ENCODE peak calls at places on chromosome 9, in ten cellular contexts. I is IMR-90; V is kidney epithelial cell; K is GM12878; Q is fibroblast of lung; L is thoracic aorta; F is adipocyte; E is spleen; P is CD4-positive, alpha-beta T cell; M is transverse colon. H is an unnamed sample.
A peak's percentile ranks its signal among the peaks of the same experiment; 100 is the strongest.

GRCh38 chr9:4849364-4849763 is 56.6 kb downstream of the RCL1 start:
- DNase-seq in I (no peak), V (no peak), K (no peak), Q (no peak), L (no peak), F (no peak), E (no peak), P (no peak), M (no peak), H (no peak)

GRCh38 chr9:99020786-99021436 is 77.2 kb downstream of the COL15A1 start:
- DNase-seq in I (no peak), V (no peak), K (no peak), Q (no peak), L (no peak), F (no peak), E (no peak), P (no peak), M (no peak), H (no peak)

GRCh38 chr9:118630931-118631595 is 738.2 kb downstream of the BRINP1 start:
- DNase-seq in I (no peak), V (no peak), K (no peak), Q (no peak), L (no peak), F (no peak), E (no peak), P (no peak), M (no peak), H (no peak)

GRCh38 chr9:9949948-9950347 is 662.9 kb downstream of the PTPRD start:
- DNase-seq in I (no peak), V (no peak), K (no peak), Q (no peak), L (no peak), F (no peak), E (no peak), P (no peak), M (no peak), H (no peak)

GRCh38 chr9:92501671-92502393 is 19.5 kb upstream of the ASPN start:
- DNase-seq in I (peak; percentile 51), V (no peak), K (no peak), Q (peak; percentile 41), L (peak; percentile 25), F (peak; percentile 74), E (no peak), P (no peak), M (peak; percentile 26), H (peak; percentile 57)

GRCh38 chr9:117184173-117184572 is 230.7 kb downstream of the ASTN2 start:
- DNase-seq in I (no peak), V (no peak), K (no peak), Q (no peak), L (no peak), F (no peak), E (no peak), P (no peak), M (no peak), H (no peak)

GRCh38 chr9:83385317-83385716 is 152.9 kb downstream of the FRMD3 start:
- DNase-seq in I (no peak), V (no peak), K (no peak), Q (no peak), L (no peak), F (peak; percentile 27), E (no peak), P (no peak), M (no peak), H (no peak)

GRCh38 chr9:110283736-110284135 is 27.4 kb upstream of the TXN start:
- DNase-seq in I (no peak), V (no peak), K (no peak), Q (no peak), L (no peak), F (no peak), E (no peak), P (no peak), M (no peak), H (peak; percentile 55)

GRCh38 chr9:134056483-134057310 is 11.1 kb downstream of the BRD3 start:
- DNase-seq in I (no peak), V (no peak), K (no peak), Q (no peak), L (no peak), F (no peak), E (no peak), P (no peak), M (peak; percentile 12), H (no peak)

GRCh38 chr9:71552480-71552879 is 215.8 kb downstream of the CEMIP2 start:
- DNase-seq in I (no peak), V (no peak), K (no peak), Q (no peak), L (no peak), F (no peak), E (no peak), P (no peak), M (no peak), H (peak; percentile 5)

GRCh38 chr9:129885018-129885669 is 49.9 kb downstream of the USP20 start:
- DNase-seq in I (no peak), V (no peak), K (peak; percentile 20), Q (no peak), L (no peak), F (peak; percentile 12), E (peak; percentile 92), P (peak; percentile 32), M (peak; percentile 72), H (no peak)

GRCh38 chr9:84371737-84372136 is 31.2 kb upstream of the SLC28A3 start:
- DNase-seq in I (peak; percentile 82), V (peak; percentile 44), K (no peak), Q (peak; percentile 91), L (no peak), F (peak; percentile 98), E (no peak), P (no peak), M (no peak), H (peak; percentile 54)

GRCh38 chr9:13278368-13279246 is 885 bp downstream of the MPDZ start:
- DNase-seq in I (peak; percentile 74), V (no peak), K (no peak), Q (peak; percentile 67), L (peak; percentile 5), F (peak; percentile 80), E (peak; percentile 74), P (no peak), M (peak; percentile 24), H (peak; percentile 69)

GRCh38 chr9:133604214-133604613 is 5.0 kb downstream of the FAM163B start:
- DNase-seq in I (no peak), V (no peak), K (no peak), Q (no peak), L (no peak), F (no peak), E (no peak), P (peak; percentile 29), M (no peak), H (no peak)

DNA sequence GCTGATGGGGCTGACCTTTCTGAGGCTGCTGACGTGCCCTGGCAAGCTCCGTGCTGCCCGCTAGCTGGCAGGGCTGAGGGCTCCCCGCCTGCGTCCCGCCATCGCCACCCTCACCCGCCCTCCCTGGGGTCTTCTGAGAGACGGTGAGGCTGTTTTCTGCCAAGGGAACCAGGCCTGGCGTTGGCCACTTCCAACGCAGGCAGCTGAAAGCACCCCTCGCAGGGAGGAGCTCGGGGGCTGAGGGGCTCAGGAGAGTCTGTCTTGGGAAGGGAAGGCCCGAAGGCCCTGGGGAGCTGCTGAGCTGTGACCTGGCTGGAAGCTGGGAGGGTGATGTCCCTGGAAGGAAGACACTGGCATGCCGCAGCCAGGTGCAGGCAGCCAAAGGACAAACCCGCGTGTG is 9.8 kb upstream of the TMEM250 start:
- DNase-seq in I (no peak), V (no peak), K (no peak), Q (no peak), L (no peak), F (no peak), E (no peak), P (no peak), M (no peak), H (no peak)
- H3K27me3 ChIP-seq in I (peaks cover 79% of the 10 kb centered on the region), V (peaks cover 60% of the 10 kb centered on the region), K (peaks cover 2% of the 10 kb centered on the region), Q (peaks cover 45% of the 10 kb centered on the region), L (peaks cover 2% of the 10 kb centered on the region), F (peaks cover 82% of the 10 kb centered on the region), E (peaks cover 22% of the 10 kb centered on the region), P (peaks cover 16% of the 10 kb centered on the region), M (peaks cover 62% of the 10 kb centered on the region), H (no peaks in the 10 kb centered on the region)

DNA sequence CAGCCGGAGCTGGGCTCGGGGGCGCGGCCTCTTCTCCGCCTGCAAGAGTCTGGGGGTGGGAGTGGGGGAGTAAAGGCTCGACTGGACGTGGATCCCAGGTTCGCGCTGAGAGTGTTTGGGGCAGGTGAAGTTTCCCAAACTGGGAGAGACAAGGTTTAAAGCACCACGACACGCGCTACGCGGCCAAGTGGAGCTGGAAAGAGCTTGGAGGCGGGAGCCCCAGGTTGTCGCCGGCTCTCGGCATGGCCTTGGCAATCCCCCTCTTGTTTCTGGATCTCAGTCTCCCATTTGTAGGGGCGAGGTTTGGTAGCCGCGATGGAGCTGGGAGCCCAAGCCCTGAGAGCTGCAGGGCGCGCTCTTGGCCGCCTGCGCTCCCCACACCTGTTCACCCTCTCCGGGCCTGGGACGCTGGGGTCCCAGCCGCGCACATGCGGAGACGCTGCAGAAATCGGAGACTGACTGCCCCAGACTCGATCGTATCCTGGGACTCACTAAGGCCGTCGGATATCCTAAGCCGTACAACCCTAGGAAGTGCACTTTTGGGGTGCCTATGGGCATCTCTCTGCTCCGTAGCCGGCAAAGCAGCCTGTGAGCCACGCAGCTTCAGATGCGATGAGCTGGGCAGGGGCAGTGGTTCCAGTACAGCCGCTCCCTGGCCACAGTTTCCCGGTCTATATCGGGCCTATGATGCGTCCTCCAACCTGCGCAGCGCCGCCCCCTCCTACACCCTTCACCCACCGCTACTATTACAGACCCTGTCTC is 937 bp downstream of the TMOD1 start:
- DNase-seq in I (no peak), V (no peak), K (no peak), Q (no peak), L (no peak), F (no peak), E (no peak), P (no peak), M (no peak), H (peak; percentile 23)
- H3K27me3 ChIP-seq in I (peaks cover 23% of the 10 kb centered on the region), V (peaks cover 34% of the 10 kb centered on the region), K (no peaks in the 10 kb centered on the region), Q (peaks cover 30% of the 10 kb centered on the region), L (no peaks in the 10 kb centered on the region), F (peaks cover 39% of the 10 kb centered on the region), E (peaks cover 49% of the 10 kb centered on the region), P (peaks cover 52% of the 10 kb centered on the region), M (peaks cover 53% of the 10 kb centered on the region), H (peaks cover 77% of the 10 kb centered on the region)

DNA sequence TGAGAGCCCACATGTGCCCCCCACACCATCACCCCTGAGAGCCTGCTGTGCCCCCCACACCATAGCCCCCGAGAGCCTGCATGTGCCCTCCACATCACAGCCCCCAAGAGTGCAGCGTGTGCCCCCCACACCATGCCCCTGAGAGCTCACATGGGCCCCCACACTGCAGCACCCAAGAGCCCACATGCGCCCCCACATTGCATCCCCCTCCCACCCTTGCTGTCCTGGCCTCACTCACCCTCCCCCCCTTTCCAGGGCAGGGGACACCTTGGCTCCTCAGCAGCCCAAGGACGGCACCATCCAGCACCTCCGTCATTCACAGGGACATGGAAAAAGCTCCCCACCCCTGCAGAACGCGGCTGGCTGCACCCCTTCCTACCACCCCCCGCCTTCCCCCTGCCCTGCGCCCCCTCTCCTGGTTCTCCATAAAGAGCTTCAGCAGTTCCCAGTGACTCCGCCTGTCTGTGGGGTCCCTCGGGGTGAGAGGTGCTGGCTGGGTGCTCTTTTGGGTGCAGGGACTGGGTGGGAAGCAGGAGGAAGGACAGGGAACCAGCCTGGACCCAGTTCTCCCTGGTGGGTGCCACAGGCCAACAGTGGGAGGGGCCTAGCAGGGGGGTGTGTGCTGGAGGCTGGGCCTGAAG is 5.0 kb downstream of the LCN1 start:
- DNase-seq in I (no peak), V (no peak), K (no peak), Q (no peak), L (no peak), F (no peak), E (no peak), P (no peak), M (no peak), H (no peak)
- H3K27me3 ChIP-seq in I (peaks cover 4% of the 10 kb centered on the region), V (no peaks in the 10 kb centered on the region), K (peaks cover 1% of the 10 kb centered on the region), Q (no peaks in the 10 kb centered on the region), L (no peaks in the 10 kb centered on the region), F (peaks cover 38% of the 10 kb centered on the region), E (no peaks in the 10 kb centered on the region), P (peaks cover 6% of the 10 kb centered on the region), M (peaks cover 4% of the 10 kb centered on the region), H (no peaks in the 10 kb centered on the region)

GRCh38 chr9:113783475-113783874 is 92.6 kb upstream of the ZNF618 start:
- DNase-seq in I (no peak), V (no peak), K (no peak), Q (no peak), L (no peak), F (no peak), E (no peak), P (no peak), M (no peak), H (no peak)
- H3K27me3 ChIP-seq in I (peaks cover 54% of the 10 kb centered on the region), V (peaks cover 7% of the 10 kb centered on the region), K (no peaks in the 10 kb centered on the region), Q (peaks cover 29% of the 10 kb centered on the region), L (no peaks in the 10 kb centered on the region), F (peaks cover 78% of the 10 kb centered on the region), E (no peaks in the 10 kb centered on the region), P (no peaks in the 10 kb centered on the region), M (no peaks in the 10 kb centered on the region), H (peaks cover 14% of the 10 kb centered on the region)

H was measured in hepatocyte.